ENCODE peak calls at places on chromosomes 5 and 9, in nine cellular contexts. N is uterus; Z is PC-3; K is PC-9; F is CD4-positive, alpha-beta memory T cell; H is DND-41; O is GM23248; D is mesendoderm; V is body of pancreas. X is an unnamed sample.
A peak's percentile ranks its signal among the peaks of the same experiment; 100 is the strongest.

GRCh38 chr9:551986-552930 is 289.2 kb upstream of the DMRT1 start:
- DNase-seq in N (no peak), Z (no peak), K (no peak), F (no peak), H (no peak), O (no peak), D (peak; percentile 75), V (no peak), X (no peak)

GRCh38 chr9:137484551-137485315 is 25.6 kb upstream of the NSMF start:
- DNase-seq in N (no peak), Z (no peak), K (no peak), F (no peak), H (no peak), O (no peak), D (no peak), V (no peak), X (no peak)

GRCh38 chr5:110899566-110900412 is 161.0 kb downstream of the SLC25A46 start:
- DNase-seq in N (no peak), Z (peak; percentile 92), K (no peak), F (no peak), H (no peak), O (peak; percentile 30), D (peak; percentile 21), V (no peak), X (no peak)

GRCh38 chr9:103867886-103868285 is 226.2 kb upstream of the SMC2 start:
- DNase-seq in N (no peak), Z (no peak), K (no peak), F (no peak), H (no peak), O (no peak), D (no peak), V (no peak), X (no peak)

GRCh38 chr9:114084282-114085073 is 6.4 kb upstream of the AMBP start:
- DNase-seq in N (no peak), Z (no peak), K (no peak), F (no peak), H (no peak), O (peak; percentile 15), D (no peak), V (no peak), X (no peak)

GRCh38 chr5:124397290-124397689 is 349.1 kb downstream of the ZNF608 start:
- DNase-seq in N (no peak), Z (no peak), K (no peak), F (no peak), H (no peak), O (no peak), D (no peak), V (no peak), X (no peak)

GRCh38 chr9:135130266-135130976 is 43.0 kb downstream of the OLFM1 start:
- DNase-seq in N (no peak), Z (no peak), K (no peak), F (no peak), H (no peak), O (peak; percentile 5), D (peak; percentile 54), V (no peak), X (no peak)

GRCh38 chr5:107466233-107466769 is 204.4 kb downstream of the EFNA5 start:
- DNase-seq in N (peak; percentile 19), Z (peak; percentile 85), K (peak; percentile 77), F (no peak), H (no peak), O (no peak), D (peak; percentile 85), V (peak; percentile 21), X (peak; percentile 73)

GRCh38 chr9:14153310-14153720 is 160.6 kb downstream of the NFIB start:
- DNase-seq in N (no peak), Z (no peak), K (no peak), F (no peak), H (no peak), O (peak; percentile 42), D (peak; percentile 60), V (no peak), X (no peak)

GRCh38 chr5:91296691-91297143 is 86.4 kb downstream of the ARRDC3 start:
- DNase-seq in N (no peak), Z (no peak), K (peak; percentile 84), F (no peak), H (no peak), O (peak; percentile 93), D (no peak), V (peak; percentile 17), X (no peak)

GRCh38 chr5:2017540-2018389 is 135.0 kb upstream of the IRX4 start:
- DNase-seq in N (no peak), Z (peak; percentile 52), K (no peak), F (peak; percentile 24), H (peak; percentile 55), O (peak; percentile 34), D (peak; percentile 58), V (no peak), X (no peak)

GRCh38 chr5:122295138-122295537 is 16.9 kb upstream of the SNCAIP start:
- DNase-seq in N (no peak), Z (peak; percentile 23), K (no peak), F (no peak), H (no peak), O (peak; percentile 16), D (peak; percentile 80), V (no peak), X (no peak)

GRCh38 chr9:15154677-15155076 is 152.3 kb downstream of the TTC39B start:
- DNase-seq in N (no peak), Z (no peak), K (no peak), F (no peak), H (no peak), O (no peak), D (no peak), V (no peak), X (no peak)

GRCh38 chr5:45696206-45696836 is at the start of gene HCN1:
- DNase-seq in N (peak; percentile 32), Z (no peak), K (peak; percentile 9), F (no peak), H (no peak), O (peak; percentile 88), D (peak; percentile 91), V (peak; percentile 88), X (no peak)

GRCh38 chr9:14441976-14442651 is 128.2 kb upstream of the NFIB start:
- DNase-seq in N (no peak), Z (peak; percentile 17), K (no peak), F (no peak), H (no peak), O (peak; percentile 30), D (peak; percentile 79), V (no peak), X (peak; percentile 44)

GRCh38 chr9:16062542-16063240 is 509.8 kb downstream of the CCDC171 start:
- DNase-seq in N (no peak), Z (peak; percentile 97), K (peak; percentile 57), F (no peak), H (no peak), O (peak; percentile 88), D (no peak), V (no peak), X (no peak)

GRCh38 chr9:129383005-129383414 is 204.9 kb upstream of the IER5L start:
- DNase-seq in N (no peak), Z (peak; percentile 79), K (peak; percentile 83), F (no peak), H (no peak), O (peak; percentile 42), D (peak; percentile 68), V (peak; percentile 96), X (peak; percentile 81)

DNA sequence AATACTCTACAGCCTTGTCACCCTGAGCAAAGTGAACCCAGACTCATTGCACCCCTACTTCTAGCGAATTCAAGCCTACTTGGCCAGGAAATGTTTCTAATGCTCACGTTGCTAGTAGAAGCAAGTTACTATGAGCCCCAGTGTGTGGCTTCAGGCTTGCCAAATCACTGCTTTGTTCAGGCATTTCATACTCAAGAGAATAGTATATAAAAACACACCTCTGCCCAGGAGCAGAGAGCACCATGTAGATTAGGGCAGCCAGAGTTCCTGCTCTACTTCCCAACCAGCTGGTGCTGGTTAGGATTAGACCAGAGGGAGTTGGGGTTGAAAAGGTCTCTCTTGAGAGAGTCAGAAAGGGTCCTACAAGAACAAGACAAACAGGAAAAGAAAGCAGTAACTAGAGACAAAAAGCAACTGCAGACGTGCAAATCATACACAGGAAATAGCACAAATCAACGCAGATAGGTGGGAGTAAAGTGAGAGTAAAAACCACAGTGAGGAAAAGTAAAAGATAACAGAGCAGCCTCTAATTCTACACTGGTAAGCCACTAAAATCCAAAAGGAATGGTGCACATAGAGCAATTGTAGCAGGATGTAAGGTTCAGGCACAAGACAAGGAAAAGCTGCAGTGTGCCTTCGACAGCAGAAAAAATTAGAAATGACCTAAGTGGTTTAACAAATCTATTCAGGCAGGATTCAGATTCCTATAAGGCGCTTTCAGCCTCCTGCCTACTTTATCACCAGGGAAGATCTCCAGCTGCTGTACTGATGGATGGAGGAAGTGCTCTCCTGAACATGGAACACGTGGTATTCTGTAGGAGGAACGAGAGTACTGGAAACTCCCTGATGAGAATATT is 49.6 kb upstream of the KIF2A start:
- DNase-seq in N (no peak), Z (no peak), K (no peak), F (peak; percentile 49), H (no peak), O (no peak), D (peak; percentile 23), V (peak; percentile 77), X (no peak)
- H3K4me3 ChIP-seq in N (no peak overlapping the region), Z (no peak overlapping the region), K (no peak overlapping the region), F (no peak overlapping the region), H (peak overlapping the region; percentile 35), O (no peak overlapping the region), D (no peak overlapping the region), V (no peak overlapping the region), X (no peak overlapping the region)

GRCh38 chr9:109471994-109472393 is 26.1 kb downstream of the PTPN3 start:
- DNase-seq in N (no peak), Z (no peak), K (no peak), F (no peak), H (no peak), O (peak; percentile 21), D (no peak), V (no peak), X (no peak)
- H3K4me1 ChIP-seq in N (no peaks in the 10 kb centered on the region), Z (peaks cover 34% of the 10 kb centered on the region), K (peaks cover 81% of the 10 kb centered on the region), F (no peaks in the 10 kb centered on the region), H (peaks cover 29% of the 10 kb centered on the region), O (no peaks in the 10 kb centered on the region), D (no peaks in the 10 kb centered on the region), V (peaks cover 61% of the 10 kb centered on the region), X (peaks cover 19% of the 10 kb centered on the region)

GRCh38 chr9:38229123-38229829 is 160.2 kb upstream of the SHB start:
- DNase-seq in N (no peak), Z (no peak), K (no peak), F (no peak), H (no peak), O (no peak), D (peak; percentile 37), V (no peak), X (no peak)
- H3K27me3 ChIP-seq in N (no peaks in the 10 kb centered on the region), Z (no peaks in the 10 kb centered on the region), K (no peaks in the 10 kb centered on the region), F (no peaks in the 10 kb centered on the region), H (no peaks in the 10 kb centered on the region), O (peaks cover 26% of the 10 kb centered on the region), D (no peaks in the 10 kb centered on the region), V (no peaks in the 10 kb centered on the region), X (no peaks in the 10 kb centered on the region)

DNA sequence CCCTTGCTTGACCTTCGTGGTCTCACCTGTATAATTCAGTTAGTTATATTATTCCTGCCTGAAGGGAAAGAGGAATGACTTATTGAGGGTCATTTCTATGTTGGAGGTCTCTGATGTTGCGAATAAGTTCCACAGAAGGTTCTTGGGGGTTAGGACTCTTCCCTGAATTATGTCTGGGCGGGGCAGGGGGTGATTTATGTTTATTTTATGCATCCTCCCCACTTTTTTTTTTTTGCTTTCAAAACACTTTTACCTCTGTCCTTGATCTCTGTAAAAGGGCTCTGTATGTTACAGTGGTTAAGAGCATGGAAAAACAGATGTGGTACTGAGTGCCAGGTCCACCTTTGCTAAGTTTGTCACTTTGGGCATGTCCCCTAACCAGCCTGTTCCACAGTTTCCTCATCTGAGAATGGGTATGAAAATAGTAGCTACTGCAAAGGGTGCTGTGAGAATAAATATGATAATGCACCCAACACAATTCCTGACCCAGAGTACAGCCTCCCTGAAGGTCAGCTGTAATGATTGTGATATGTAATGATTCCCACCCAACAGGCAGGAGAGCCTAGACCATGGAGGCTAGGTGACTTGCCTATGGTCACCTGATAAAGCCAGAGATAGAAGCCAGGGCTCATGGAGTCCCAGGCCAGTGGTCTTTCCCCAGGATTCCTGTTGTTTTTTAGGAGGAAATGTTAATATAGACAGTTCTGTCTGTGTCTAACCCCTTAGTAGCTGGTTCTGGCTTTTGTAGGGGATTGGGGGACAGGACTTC is 54.8 kb downstream of the SLC22A5 start:
- DNase-seq in N (no peak), Z (no peak), K (no peak), F (no peak), H (no peak), O (no peak), D (no peak), V (no peak), X (no peak)
- H3K4me3 ChIP-seq in N (no peak overlapping the region), Z (no peak overlapping the region), K (no peak overlapping the region), F (no peak overlapping the region), H (peak overlapping the region; percentile 36), O (no peak overlapping the region), D (no peak overlapping the region), V (no peak overlapping the region), X (no peak overlapping the region)

X was measured in Caco-2.